ENCODE peak calls at places on chromosomes 11 and 22, in eight cellular contexts. E is cardiac muscle cell, M is K562, N is AG09309, F is GM12865, V is fibroblast of mammary gland, K is uterus, U is upper lobe of right lung. Z is an unnamed sample.

GRCh38 chr11:26228778-26229177 is 103.2 kb upstream of the ANO3 start:
- DNase-seq in K (no peak), M (no peak), U (no peak), V (peak), F (no peak), N (no peak), E (no peak), Z (no peak)

GRCh38 chr11:64758330-64759079 is 1.3 kb downstream of the PYGM start:
- DNase-seq in U (peak), V (no peak), F (no peak), N (no peak), K (no peak), E (no peak), M (no peak), Z (no peak)

GRCh38 chr22:32701021-32701420 is 100.5 kb upstream of the TIMP3 start:
- DNase-seq in V (peak), M (no peak), U (no peak), N (no peak), F (no peak), E (no peak), K (no peak), Z (no peak)

GRCh38 chr11:71248251-71248570 is 4.2 kb downstream of the SHANK2 start:
- DNase-seq in U (no peak), K (no peak), E (no peak), F (no peak), M (no peak), N (no peak), V (no peak), Z (no peak)

GRCh38 chr11:79087957-79088318 is 352.9 kb downstream of the TENM4 start:
- DNase-seq in K (no peak), U (no peak), N (no peak), V (no peak), F (no peak), E (peak), M (no peak), Z (no peak)

GRCh38 chr11:48088682-48089050 is 108.3 kb downstream of the PTPRJ start:
- DNase-seq in N (no peak), M (no peak), F (no peak), K (no peak), E (no peak), U (no peak), V (no peak), Z (no peak)

GRCh38 chr11:93545566-93545965 is 2.4 kb upstream of the SMCO4 start:
- DNase-seq in E (no peak), K (no peak), U (no peak), N (no peak), V (no peak), M (peak), F (no peak), Z (no peak)

GRCh38 chr11:59137190-59137589 is 5.5 kb upstream of the FAM111A start:
- DNase-seq in K (no peak), E (no peak), U (no peak), V (no peak), N (no peak), M (no peak), F (no peak), Z (no peak)

GRCh38 chr22:41540006-41540315 is 4.3 kb downstream of the POLR3H start:
- DNase-seq in N (no peak), E (no peak), M (peak), V (no peak), F (no peak), U (no peak), K (no peak), Z (no peak)

GRCh38 chr11:99351620-99352019 is 330.9 kb downstream of the CNTN5 start:
- DNase-seq in V (peak), E (no peak), N (no peak), K (no peak), M (no peak), U (no peak), F (no peak), Z (no peak)

GRCh38 chr22:24947383-24947782 is 889 bp upstream of the LHFPL7 start:
- DNase-seq in K (no peak), N (no peak), M (no peak), F (no peak), E (no peak), U (no peak), V (no peak), Z (no peak)

GRCh38 chr22:24945430-24945829 is 1.1 kb downstream of the LHFPL7 start:
- DNase-seq in F (no peak), M (no peak), K (no peak), V (no peak), E (no peak), N (no peak), U (no peak), Z (no peak)

GRCh38 chr22:24950272-24950902 is 2.1 kb upstream of the KIAA1671 start:
- DNase-seq in V (peak), F (peak), K (no peak), U (no peak), N (no peak), M (no peak), E (peak), Z (no peak)

GRCh38 chr22:24947881-24948280 is 1.4 kb upstream of the LHFPL7 start:
- DNase-seq in K (no peak), E (no peak), V (no peak), F (no peak), N (no peak), U (no peak), M (no peak), Z (no peak)

GRCh38 chr22:24948356-24949202 is 2.1 kb upstream of the LHFPL7 start:
- DNase-seq in F (no peak), N (no peak), M (peak), U (no peak), K (no peak), E (no peak), V (no peak), Z (no peak)
- TF ChIP-seq CTCF in F (no peak), N (no peak), M (no peak), U (no peak), K (no peak), E (no peak), V (no peak), Z (no peak)

GRCh38 chr22:28438183-28438778 is 241.4 kb downstream of the TTC28 start:
- DNase-seq in E (no peak), F (no peak), U (no peak), V (no peak), M (no peak), K (no peak), N (no peak), Z (no peak)
- TF ChIP-seq CTCF in E (no peak), F (no peak), U (no peak), V (no peak), M (no peak), K (no peak), N (no peak), Z (no peak)

GRCh38 chr11:1566381-1567051 is 5.6 kb downstream of the DUSP8 start:
- DNase-seq in V (no peak), E (no peak), F (no peak), N (no peak), M (peak), U (no peak), K (no peak), Z (no peak)
- TF ChIP-seq CTCF in V (no peak), E (no peak), F (peak), N (no peak), M (no peak), U (no peak), K (no peak), Z (no peak)

DNA sequence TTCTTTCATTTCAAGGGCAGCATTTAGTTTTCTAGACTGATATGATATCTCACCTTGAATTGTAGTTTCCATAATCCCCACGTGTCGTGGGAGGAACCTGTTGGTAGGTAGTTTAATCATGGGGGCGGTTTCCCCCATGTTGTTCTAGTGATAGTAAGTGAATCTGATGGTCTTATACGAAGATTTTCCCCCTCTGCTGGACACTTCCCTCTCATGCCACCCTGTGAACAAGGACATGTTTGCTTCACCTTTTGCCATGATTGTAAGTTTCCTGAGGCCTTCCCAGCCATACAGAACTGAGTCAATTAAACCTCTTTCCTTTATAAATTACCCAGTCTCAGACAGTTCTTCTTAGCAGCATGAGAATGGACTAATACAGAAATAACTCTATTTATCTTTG is 851.1 kb upstream of the FAT3 start:
- DNase-seq in M (no peak), N (no peak), V (no peak), U (no peak), F (no peak), E (no peak), K (no peak), Z (no peak)
- TF ChIP-seq CTCF in M (no peak), N (no peak), V (no peak), U (no peak), F (no peak), E (no peak), K (no peak), Z (no peak)

GRCh38 chr22:44860311-44860710 is 107.9 kb downstream of the ARHGAP8 start:
- DNase-seq in N (no peak), V (no peak), E (no peak), K (no peak), M (no peak), U (no peak), F (no peak), Z (no peak)

GRCh38 chr22:44862981-44863860 is 110.8 kb downstream of the ARHGAP8 start:
- DNase-seq in N (no peak), F (peak), E (no peak), U (no peak), V (no peak), M (peak), K (no peak), Z (no peak)

GRCh38 chr22:44862281-44862680 is 109.9 kb downstream of the ARHGAP8 start:
- DNase-seq in K (no peak), U (no peak), V (no peak), F (no peak), M (no peak), N (no peak), E (no peak), Z (no peak)

GRCh38 chr22:44861245-44861644 is 108.9 kb downstream of the ARHGAP8 start:
- DNase-seq in V (no peak), K (no peak), M (no peak), N (no peak), F (no peak), U (no peak), E (no peak), Z (no peak)

DNA sequence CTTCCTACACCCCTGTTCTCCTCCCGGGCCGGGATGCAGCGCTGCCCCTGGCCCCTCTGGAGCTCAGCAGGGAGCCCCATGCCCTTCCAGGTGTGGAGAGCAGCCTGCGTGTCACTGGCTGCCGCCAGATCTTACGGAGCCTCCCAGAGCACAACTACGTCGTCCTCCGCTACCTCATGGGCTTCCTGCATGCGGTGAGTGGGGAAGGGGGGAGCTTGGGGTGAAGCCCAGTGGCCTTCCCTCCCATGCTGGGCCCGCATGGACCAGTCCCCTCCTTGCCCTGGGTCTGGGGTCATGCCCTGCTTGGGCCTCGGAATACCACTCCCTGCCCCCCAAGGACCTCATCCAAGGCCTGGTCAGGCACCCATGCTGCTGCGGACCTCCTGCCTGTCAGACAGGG is 107.3 kb downstream of the ARHGAP8 start:
- DNase-seq in U (no peak), N (no peak), V (no peak), M (no peak), F (no peak), K (no peak), E (no peak), Z (no peak)
- TF ChIP-seq CTCF in U (no peak), N (no peak), V (no peak), M (no peak), F (no peak), K (no peak), E (no peak), Z (no peak)

Z was measured in D721Med.